ENCODE peak calls at places on chromosomes 1 and 21, in nine cellular contexts. U is putamen; I is T-helper 1 cell; F is stimulated activated CD4-positive, alpha-beta T cell treated with anti-CD3 and anti-CD28 coated beads, Interleukin-1b, Interleukin-23, amount 100 ng/mL, for 24 hours; Z is NCI-H460; Y is C1 segment of cervical spinal cord; E is AG04449; K is NCI-H1436; X is RCC 7860. V is an unnamed sample.

GRCh38 chr1:28021064-28021463 is 61.3 kb downstream of the XKR8 start:
- DNase-seq in U (no peak), I (no peak), F (no peak), Z (no peak), Y (no peak), E (no peak), K (no peak), X (no peak), V (no peak)

GRCh38 chr1:65958561-65959350 is 166.1 kb downstream of the PDE4B start:
- DNase-seq in U (peak; percentile 82), I (no peak), F (no peak), Z (peak; percentile 65), Y (peak; percentile 45), E (no peak), K (peak; percentile 49), X (peak; percentile 29), V (peak; percentile 85)

GRCh38 chr1:32180186-32181060 is 948 bp downstream of the TXLNA start:
- DNase-seq in U (no peak), I (no peak), F (peak; percentile 23), Z (no peak), Y (peak; percentile 56), E (no peak), K (no peak), X (peak; percentile 28), V (peak; percentile 68)

GRCh38 chr1:55213885-55214213 is 1.3 kb downstream of the USP24 start:
- DNase-seq in U (no peak), I (no peak), F (no peak), Z (no peak), Y (peak; percentile 49), E (no peak), K (no peak), X (no peak), V (no peak)

GRCh38 chr1:51303751-51304196 is 26.6 kb downstream of the TTC39A start:
- DNase-seq in U (no peak), I (no peak), F (peak; percentile 15), Z (no peak), Y (no peak), E (no peak), K (no peak), X (peak; percentile 50), V (no peak)

GRCh38 chr1:18895317-18895716 is 7.0 kb downstream of the ALDH4A1 start:
- DNase-seq in U (no peak), I (no peak), F (no peak), Z (no peak), Y (no peak), E (no peak), K (no peak), X (no peak), V (no peak)

GRCh38 chr1:233627376-233627775 is 13.5 kb downstream of the KCNK1 start:
- DNase-seq in U (peak; percentile 83), I (no peak), F (no peak), Z (no peak), Y (peak; percentile 96), E (no peak), K (no peak), X (no peak), V (no peak)

GRCh38 chr1:77100870-77101269 is 118.4 kb downstream of the PIGK start:
- DNase-seq in U (no peak), I (no peak), F (no peak), Z (no peak), Y (no peak), E (no peak), K (no peak), X (no peak), V (no peak)

GRCh38 chr1:225888898-225889690 is at the start of gene LEFTY1:
- DNase-seq in U (no peak), I (no peak), F (no peak), Z (no peak), Y (no peak), E (no peak), K (no peak), X (no peak), V (no peak)

GRCh38 chr1:205766038-205766437 is 9.2 kb downstream of the RAB29 start:
- DNase-seq in U (no peak), I (no peak), F (no peak), Z (no peak), Y (no peak), E (no peak), K (no peak), X (peak; percentile 55), V (no peak)

GRCh38 chr1:221035680-221036153 is 156.5 kb downstream of the HLX start:
- DNase-seq in U (no peak), I (no peak), F (no peak), Z (peak; percentile 15), Y (no peak), E (no peak), K (no peak), X (peak; percentile 83), V (no peak)

GRCh38 chr21:14236180-14236579 is 20.2 kb downstream of the RBM11 start:
- DNase-seq in U (no peak), I (no peak), F (no peak), Z (no peak), Y (no peak), E (no peak), K (no peak), X (no peak), V (no peak)

GRCh38 chr1:11058595-11059165 is 1.1 kb downstream of the SRM start:
- DNase-seq in U (no peak), I (no peak), F (no peak), Z (no peak), Y (no peak), E (no peak), K (no peak), X (no peak), V (no peak)

V was measured in Karpas-422.